ENCODE peak calls at places on chromosomes 7 and 10, in four cellular contexts. F is mesendoderm, X is adrenal gland, K is heart left ventricle. Y is an unnamed sample.
A peak's percentile ranks its signal among the peaks of the same experiment; 100 is the strongest.

GRCh38 chr10:94524711-94525110 is 20.9 kb upstream of the HELLS start:
- DNase-seq in K (no peak), F (no peak), X (no peak), Y (no peak)

GRCh38 chr7:28983396-28984190 is 25.5 kb upstream of the TRIL start:
- DNase-seq in K (no peak), F (no peak), X (no peak), Y (no peak)

GRCh38 chr10:16847644-16848043 is 30.4 kb upstream of the RSU1 start:
- DNase-seq in F (no peak), K (no peak), X (no peak), Y (no peak)

GRCh38 chr7:2530076-2530967 is 10.7 kb downstream of the LFNG start:
- DNase-seq in F (no peak), K (peak; percentile 82), X (no peak), Y (no peak)

GRCh38 chr7:42661312-42661711 is 250.6 kb downstream of the C7orf25 start:
- DNase-seq in X (no peak), K (no peak), F (no peak), Y (no peak)

GRCh38 chr7:15652776-15653290 is 33.6 kb downstream of the MEOX2 start:
- DNase-seq in F (no peak), K (no peak), X (no peak), Y (no peak)

GRCh38 chr10:96073722-96074121 is 30.3 kb downstream of the CCNJ start:
- DNase-seq in F (no peak), X (no peak), K (no peak), Y (no peak)

GRCh38 chr10:22436526-22436892 is 91.2 kb downstream of the SPAG6 start:
- DNase-seq in F (no peak), X (peak; percentile 43), K (no peak), Y (no peak)

GRCh38 chr10:110174201-110174600 is 33.2 kb upstream of the MXI1 start:
- DNase-seq in F (no peak), K (no peak), X (no peak), Y (peak; percentile 24)

GRCh38 chr10:13272164-13272571 is 27.7 kb downstream of the PHYH start:
- DNase-seq in K (peak; percentile 68), F (no peak), X (no peak), Y (peak; percentile 57)

GRCh38 chr10:21926358-21926890 is 77.1 kb downstream of the DNAJC1 start:
- DNase-seq in X (no peak), K (no peak), F (peak; percentile 51), Y (no peak)

GRCh38 chr10:77737608-77738007 is 100.0 kb upstream of the KCNMA1 start:
- DNase-seq in K (no peak), F (no peak), X (no peak), Y (no peak)

GRCh38 chr7:5231116-5231515 is 41.1 kb downstream of the WIPI2 start:
- DNase-seq in X (no peak), F (no peak), K (no peak), Y (no peak)

GRCh38 chr10:28807760-28808613 is 130.7 kb downstream of the BAMBI start:
- DNase-seq in X (no peak), K (no peak), F (peak; percentile 47), Y (peak; percentile 54)

GRCh38 chr10:338176-339037 is 203.2 kb downstream of the ZMYND11 start:
- DNase-seq in K (no peak), F (no peak), X (no peak), Y (no peak)

GRCh38 chr10:71259282-71259681 is 46.9 kb downstream of the UNC5B start:
- DNase-seq in X (no peak), K (no peak), F (no peak), Y (no peak)

GRCh38 chr7:24975647-24976260 is 4.2 kb downstream of the OSBPL3 start:
- DNase-seq in K (no peak), X (no peak), F (no peak), Y (no peak)

GRCh38 chr7:35593896-35594295 is 101.0 kb downstream of the HERPUD2 start:
- DNase-seq in K (no peak), X (no peak), F (peak; percentile 66), Y (peak; percentile 89)

GRCh38 chr10:60032723-60033122 is 126.4 kb upstream of the CCDC6 start:
- DNase-seq in X (peak; percentile 34), F (peak; percentile 51), K (no peak), Y (peak; percentile 68)

GRCh38 chr10:79264942-79265341 is 82.3 kb upstream of the PPIF start:
- DNase-seq in F (peak; percentile 40), X (no peak), K (no peak), Y (peak; percentile 70)

GRCh38 chr10:46560381-46560780 is 3.9 kb upstream of the GPRIN2 start:
- DNase-seq in F (no peak), X (peak; percentile 13), K (peak; percentile 40), Y (peak; percentile 41)

GRCh38 chr7:47379629-47380324 is 202.1 kb downstream of the TNS3 start:
- DNase-seq in X (no peak), K (peak; percentile 85), F (peak; percentile 67), Y (peak; percentile 81)

GRCh38 chr7:19572566-19572965 is 136.3 kb downstream of the POLR1F start:
- DNase-seq in F (no peak), X (no peak), K (no peak), Y (no peak)

GRCh38 chr7:153109561-153109960 is 350.0 kb downstream of the ACTR3B start:
- DNase-seq in K (no peak), X (no peak), F (no peak), Y (no peak)

DNA sequence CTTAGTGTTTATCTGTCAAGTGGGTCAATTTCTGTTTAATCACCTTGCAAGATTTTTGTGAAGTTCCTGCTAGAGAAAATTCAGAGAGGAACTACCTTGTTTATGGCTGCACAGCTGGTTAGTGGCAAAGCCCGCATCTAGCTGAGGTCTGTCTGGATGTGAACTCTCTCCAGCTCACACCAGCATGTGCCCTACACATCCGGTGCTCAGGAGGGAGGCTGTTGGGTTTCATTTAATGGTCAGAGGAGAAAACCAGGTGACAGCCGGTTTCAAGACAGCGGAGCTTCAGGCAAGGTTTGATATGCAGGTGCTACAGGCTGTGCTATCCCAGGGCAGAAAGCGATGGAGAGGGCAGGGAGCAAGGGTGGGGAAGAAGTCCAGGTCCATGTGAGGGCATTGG is 351.1 kb downstream of the ACTR3B start:
- DNase-seq in X (no peak), F (no peak), K (no peak), Y (no peak)
- H3K27me3 ChIP-seq in X (no peaks in the 10 kb centered on the region), F (no peaks in the 10 kb centered on the region), K (no peaks in the 10 kb centered on the region), Y (no peaks in the 10 kb centered on the region)

GRCh38 chr7:143363011-143363937 is 761 bp upstream of the FAM131B start:
- DNase-seq in F (no peak), K (no peak), X (no peak), Y (peak; percentile 43)

GRCh38 chr7:143360788-143361551 is 1.5 kb downstream of the FAM131B start:
- DNase-seq in X (no peak), K (no peak), F (no peak), Y (peak; percentile 83)

GRCh38 chr7:143359769-143360168 is 2.7 kb downstream of the FAM131B start:
- DNase-seq in F (no peak), K (no peak), X (no peak), Y (no peak)

GRCh38 chr7:143362126-143362961 is at the start of gene FAM131B:
- DNase-seq in X (no peak), K (no peak), F (no peak), Y (peak; percentile 77)

DNA sequence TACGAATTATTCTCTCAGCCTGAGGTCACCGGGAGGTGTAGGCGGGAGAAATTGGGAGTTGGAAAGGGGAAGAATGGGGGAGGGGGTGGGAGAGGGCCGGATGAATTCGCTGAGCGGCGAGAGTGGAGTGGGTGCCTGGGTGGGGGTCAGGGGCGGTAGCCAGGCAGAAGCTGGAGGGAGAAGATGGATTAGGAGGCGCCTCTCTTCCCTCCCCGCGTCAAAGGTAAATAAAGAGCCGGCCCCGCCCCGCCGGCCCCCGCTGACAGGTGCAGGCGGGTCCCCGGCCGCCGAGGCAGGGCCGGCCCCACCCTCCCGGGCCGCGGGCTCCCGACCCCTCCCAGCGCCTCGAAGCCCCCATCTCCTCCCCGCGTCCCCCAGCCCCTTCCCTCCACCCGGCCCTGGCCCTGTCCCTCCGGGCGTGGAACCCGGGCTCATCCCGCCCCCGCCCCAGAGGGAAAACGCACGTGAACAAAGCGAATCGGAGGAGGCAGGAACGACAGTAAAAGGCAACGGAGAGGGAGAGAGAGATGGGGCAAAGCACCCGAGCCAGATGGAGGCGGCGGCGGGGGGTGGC is 874 bp downstream of the FAM131B start:
- DNase-seq in F (no peak), X (no peak), K (no peak), Y (peak; percentile 75)
- H3K27me3 ChIP-seq in F (no peaks in the 10 kb centered on the region), X (peaks cover 17% of the 10 kb centered on the region), K (peaks cover 18% of the 10 kb centered on the region), Y (peaks cover 56% of the 10 kb centered on the region)

DNA sequence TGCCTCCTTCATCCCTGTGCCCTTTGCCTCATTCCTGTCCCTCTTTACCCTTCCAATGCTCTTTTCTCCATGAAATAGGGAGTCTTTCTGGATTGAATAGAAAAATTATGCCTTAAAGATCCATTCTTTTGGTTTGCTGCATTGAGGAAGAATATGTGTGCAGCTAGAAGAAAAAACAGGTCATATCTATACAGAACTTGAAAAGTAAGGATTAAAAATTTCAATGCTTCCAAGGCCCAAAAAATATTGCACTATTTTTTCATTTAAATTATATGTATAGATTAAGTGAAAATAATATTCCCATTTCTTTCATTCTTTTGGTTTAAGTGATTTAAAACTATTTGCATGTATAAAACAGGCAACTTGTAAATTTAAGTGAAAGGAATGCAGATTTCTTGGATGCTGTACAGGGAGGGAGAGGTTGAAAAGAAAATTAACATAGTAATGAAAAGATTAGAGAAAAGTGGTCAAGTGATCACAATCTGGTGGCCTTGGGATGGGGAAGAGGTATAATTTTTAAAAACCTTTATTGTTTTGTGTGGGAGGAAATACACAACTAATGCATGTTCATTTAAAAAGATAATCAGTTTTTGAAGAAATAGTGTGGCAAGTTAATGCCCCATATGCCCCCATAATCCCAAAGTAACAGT is 18.5 kb upstream of the EVX1 start:
- DNase-seq in X (no peak), F (no peak), K (no peak), Y (no peak)
- H3K27me3 ChIP-seq in X (peaks cover 75% of the 10 kb centered on the region), F (peaks cover 43% of the 10 kb centered on the region), K (peaks cover 27% of the 10 kb centered on the region), Y (peaks cover 100% of the 10 kb centered on the region)

GRCh38 chr7:73648593-73649332 is 18.9 kb upstream of the VPS37D start:
- DNase-seq in K (no peak), F (no peak), X (no peak), Y (no peak)

GRCh38 chr7:73647725-73648592 is 19.7 kb upstream of the VPS37D start:
- DNase-seq in F (no peak), X (no peak), K (no peak), Y (peak; percentile 82)

GRCh38 chr7:73645643-73646182 is 21.4 kb upstream of the MLXIPL start:
- DNase-seq in F (no peak), K (no peak), X (no peak), Y (no peak)

GRCh38 chr7:73644887-73645286 is 20.6 kb upstream of the MLXIPL start:
- DNase-seq in F (no peak), X (no peak), K (no peak), Y (no peak)

DNA sequence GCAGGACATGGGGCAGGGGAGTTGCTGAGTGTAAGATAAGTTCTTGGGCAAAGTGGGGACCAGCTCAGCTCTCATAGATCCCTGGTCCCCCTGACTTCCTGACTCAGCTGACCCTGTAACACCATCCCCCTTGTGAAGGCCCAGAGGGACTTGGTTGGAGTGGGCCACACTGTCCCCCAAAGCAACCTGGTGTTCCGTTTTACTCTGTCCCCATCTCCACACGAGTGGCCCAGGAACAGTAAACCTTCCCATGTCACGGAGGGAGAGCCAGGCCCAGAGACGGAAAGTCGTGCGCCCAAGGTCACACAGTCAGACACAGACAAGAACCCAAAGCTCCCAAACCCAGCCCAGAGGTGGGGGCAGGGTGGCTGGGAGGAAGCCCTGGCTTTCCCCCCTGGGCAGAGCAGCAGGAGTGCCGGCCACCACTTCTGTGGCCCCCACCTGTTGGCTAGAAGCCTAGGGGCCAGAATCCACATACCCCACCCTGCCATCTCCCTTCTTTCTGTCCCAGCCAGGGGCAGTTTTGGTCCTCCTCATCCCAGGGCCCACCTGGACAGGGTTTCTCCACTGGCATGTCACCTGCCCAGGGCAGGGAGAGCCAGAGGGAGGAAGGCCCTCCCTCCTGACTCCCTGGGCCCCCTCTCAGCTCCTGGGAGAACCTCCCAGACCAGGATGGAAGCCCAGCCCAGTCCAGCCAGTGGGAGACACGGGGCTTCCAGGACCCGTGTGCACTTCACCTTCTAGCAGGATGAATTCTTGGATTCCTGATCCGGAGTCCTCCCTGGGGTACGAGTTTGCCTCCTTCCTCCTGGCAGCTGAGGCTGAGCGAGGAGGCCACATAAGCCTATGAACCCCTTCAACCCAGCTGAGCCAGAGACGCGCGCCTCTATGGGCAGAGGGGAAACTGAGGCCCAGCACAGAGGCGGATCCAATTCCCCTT is 20.6 kb upstream of the VPS37D start:
- DNase-seq in X (no peak), K (no peak), F (no peak), Y (peak; percentile 61)
- H3K27me3 ChIP-seq in X (peaks cover 17% of the 10 kb centered on the region), K (peaks cover 15% of the 10 kb centered on the region), F (peaks cover 3% of the 10 kb centered on the region), Y (peaks cover 65% of the 10 kb centered on the region)

Y was measured in endodermal cell.